ENCODE peak calls at places on chromosome 19, in five cellular contexts. E is omental fat pad, A is T-helper 2 cell, P is hepatocyte, W is HS-5. S is an unnamed sample.

GRCh38 chr19:51727349-51727880 is 3.6 kb upstream of the HAS1 start:
- DNase-seq in P (no peak), E (no peak), A (no peak), W (no peak), S (no peak)

GRCh38 chr19:41159861-41160260 is 33.2 kb upstream of the CYP2S1 start:
- DNase-seq in W (no peak), P (no peak), E (no peak), A (no peak), S (no peak)

GRCh38 chr19:7252364-7252763 is 41.9 kb downstream of the INSR start:
- DNase-seq in A (no peak), W (no peak), P (no peak), E (no peak), S (no peak)

GRCh38 chr19:10887616-10888367 is 16.4 kb downstream of the CARM1 start:
- DNase-seq in A (no peak), P (no peak), E (no peak), W (no peak), S (no peak)

GRCh38 chr19:6263306-6264076 is 16.3 kb downstream of the MLLT1 start:
- DNase-seq in A (no peak), E (no peak), P (no peak), W (no peak), S (no peak)

GRCh38 chr19:55550321-55550650 is 4.9 kb upstream of the SBK3 start:
- DNase-seq in E (no peak), A (no peak), W (no peak), P (no peak), S (no peak)

GRCh38 chr19:18023596-18024212 is 15.7 kb downstream of the ARRDC2 start:
- DNase-seq in E (peak), P (no peak), A (peak), W (no peak), S (peak)

GRCh38 chr19:41442473-41443360 is at the start of gene ERICH4:
- DNase-seq in A (no peak), W (no peak), P (no peak), E (no peak), S (peak)

GRCh38 chr19:44303976-44304568 is 753 bp downstream of the ZNF235 start:
- DNase-seq in W (peak), E (no peak), A (peak), P (peak), S (no peak)

GRCh38 chr19:52212572-52213255 is 22.9 kb downstream of the PPP2R1A start:
- DNase-seq in P (no peak), W (no peak), A (no peak), E (no peak), S (no peak)

S was measured in breast epithelium.